ENCODE peak calls at places on chromosomes 1 and 21, in six cellular contexts. P, M, A, Y, F and X are unnamed samples.

GRCh38 chr1:9369964-9370788 is 77.5 kb downstream of the SPSB1 start:
- DNase-seq in P (no peak), F (no peak), Y (no peak), A (no peak), M (no peak), X (no peak)

GRCh38 chr1:50189369-50189768 is 80.6 kb downstream of the ELAVL4 start:
- DNase-seq in Y (no peak), A (no peak), M (no peak), P (no peak), F (no peak), X (no peak)

GRCh38 chr21:15289896-15290841 is 225.4 kb upstream of the NRIP1 start:
- DNase-seq in P (no peak), Y (peak), F (no peak), A (peak), M (peak), X (no peak)

GRCh38 chr1:212814989-212815388 is 23.3 kb downstream of the TATDN3 start:
- DNase-seq in Y (no peak), M (no peak), F (no peak), A (peak), P (no peak), X (peak)

GRCh38 chr1:62530516-62531154 is 66.7 kb upstream of the ANGPTL3 start:
- DNase-seq in F (peak), P (peak), Y (peak), A (peak), M (peak), X (peak)

GRCh38 chr1:215544566-215544965 is 22.5 kb upstream of the KCTD3 start:
- DNase-seq in F (no peak), P (no peak), Y (no peak), A (no peak), M (no peak), X (no peak)

GRCh38 chr1:66981679-66982078 is 56.9 kb downstream of the MIER1 start:
- DNase-seq in F (no peak), A (no peak), Y (no peak), P (no peak), M (no peak), X (no peak)

GRCh38 chr1:110508038-110508437 is 10.9 kb downstream of the KCNA10 start:
- DNase-seq in M (peak), P (no peak), A (no peak), F (no peak), Y (no peak), X (no peak)

GRCh38 chr1:41861509-41862410 is 57.0 kb downstream of the HIVEP3 start:
- DNase-seq in P (no peak), M (no peak), F (no peak), A (no peak), Y (no peak), X (no peak)

GRCh38 chr1:29383972-29384371 is 147.7 kb downstream of the PTPRU start:
- DNase-seq in F (no peak), A (no peak), P (no peak), M (no peak), Y (no peak), X (peak)

GRCh38 chr1:152451254-152451653 is 37.2 kb upstream of the CRNN start:
- DNase-seq in M (no peak), P (no peak), A (peak), F (no peak), Y (no peak), X (no peak)

GRCh38 chr1:169018751-169019150 is 87.7 kb upstream of the ATP1B1 start:
- DNase-seq in A (no peak), F (no peak), P (no peak), M (no peak), Y (no peak), X (no peak)
- TF ChIP-seq JUN in A (no peak), F (no peak), P (no peak), M (no peak), Y (no peak), X (no peak)

GRCh38 chr1:200051620-200052019 is 24.1 kb downstream of the NR5A2 start:
- DNase-seq in A (no peak), F (no peak), M (no peak), P (no peak), Y (no peak), X (no peak)

GRCh38 chr1:200048244-200048643 is 20.7 kb downstream of the NR5A2 start:
- DNase-seq in P (no peak), F (peak), M (peak), Y (no peak), A (no peak), X (no peak)

GRCh38 chr1:200053091-200053490 is 25.6 kb downstream of the NR5A2 start:
- DNase-seq in P (no peak), M (no peak), Y (no peak), A (no peak), F (no peak), X (no peak)

GRCh38 chr1:200058341-200058740 is 30.8 kb downstream of the NR5A2 start:
- DNase-seq in Y (no peak), F (no peak), P (no peak), A (no peak), M (no peak), X (no peak)

GRCh38 chr1:200053639-200054038 is 26.1 kb downstream of the NR5A2 start:
- DNase-seq in M (no peak), Y (no peak), F (no peak), A (no peak), P (no peak), X (no peak)
- TF ChIP-seq CTCF in M (no peak), Y (no peak), F (no peak), A (no peak), P (no peak), X (no peak)

GRCh38 chr1:169064103-169064502 is 42.4 kb upstream of the ATP1B1 start:
- DNase-seq in M (no peak), Y (no peak), A (no peak), F (no peak), P (no peak), X (no peak)

GRCh38 chr1:169059391-169059790 is 47.1 kb upstream of the ATP1B1 start:
- DNase-seq in F (no peak), Y (no peak), P (no peak), A (no peak), M (no peak), X (no peak)

GRCh38 chr1:169060906-169061683 is 45.4 kb upstream of the ATP1B1 start:
- DNase-seq in A (no peak), P (no peak), M (no peak), Y (no peak), F (no peak), X (peak)

GRCh38 chr1:169062152-169062551 is 44.3 kb upstream of the ATP1B1 start:
- DNase-seq in A (no peak), M (no peak), F (no peak), P (no peak), Y (no peak), X (no peak)

DNA sequence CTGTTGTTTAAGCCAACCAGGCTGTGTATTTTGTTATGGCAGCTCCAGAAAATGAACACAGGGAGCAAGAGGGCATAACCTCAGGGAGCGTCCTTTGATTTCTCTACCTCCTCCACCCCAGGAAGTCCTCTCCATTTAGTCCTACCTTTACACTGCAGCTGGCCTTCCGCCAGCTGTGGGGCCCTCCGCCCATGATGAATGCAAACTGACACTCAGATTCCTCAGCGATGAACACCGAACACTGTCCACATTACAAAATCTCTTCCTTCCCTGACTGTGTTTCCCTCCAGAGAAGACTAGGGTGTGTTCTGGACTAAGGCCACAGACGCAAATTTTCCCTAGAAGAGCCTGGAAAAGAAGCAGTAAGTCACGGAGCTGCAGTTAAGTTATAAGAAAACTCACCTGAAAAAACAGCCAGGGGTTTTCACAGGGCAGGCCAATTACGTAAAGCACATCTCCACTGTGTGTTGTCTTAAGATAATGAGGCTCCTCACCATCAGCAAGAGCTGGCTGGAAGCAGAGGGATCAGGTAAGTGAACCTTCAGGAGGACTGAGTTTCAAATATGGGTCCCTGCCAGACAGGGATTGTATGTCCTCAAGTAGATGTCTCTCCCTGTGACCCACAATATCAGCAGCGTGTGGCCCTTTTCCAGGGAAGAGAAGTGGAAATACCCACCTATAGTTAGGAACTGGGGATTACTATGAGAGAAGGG is 46.3 kb upstream of the ATP1B1 start:
- DNase-seq in M (no peak), P (peak), Y (no peak), F (no peak), A (peak), X (no peak)
- TF ChIP-seq JUN in M (no peak), P (peak), Y (no peak), F (no peak), A (no peak), X (no peak)

GRCh38 chr1:115726570-115726969 is 41.9 kb downstream of the CASQ2 start:
- DNase-seq in A (no peak), M (no peak), Y (no peak), P (no peak), F (no peak), X (no peak)
- TF ChIP-seq CTCF in A (no peak), M (no peak), Y (no peak), P (no peak), F (no peak), X (no peak)

GRCh38 chr1:223223091-223223995 is 80.3 kb upstream of the TLR5 start:
- DNase-seq in P (no peak), M (no peak), F (no peak), A (no peak), Y (no peak), X (no peak)

GRCh38 chr1:223226271-223226670 is 83.2 kb upstream of the TLR5 start:
- DNase-seq in A (no peak), M (no peak), Y (no peak), F (no peak), P (no peak), X (no peak)

GRCh38 chr1:223225061-223225460 is 82.0 kb upstream of the TLR5 start:
- DNase-seq in A (no peak), M (no peak), F (no peak), Y (no peak), P (no peak), X (no peak)

GRCh38 chr1:223225481-223225880 is 82.4 kb upstream of the TLR5 start:
- DNase-seq in M (no peak), P (no peak), F (no peak), A (no peak), Y (no peak), X (no peak)

GRCh38 chr1:223224465-223224864 is 81.4 kb upstream of the TLR5 start:
- DNase-seq in Y (no peak), F (no peak), A (no peak), P (no peak), M (peak), X (no peak)
- TF ChIP-seq JUN in Y (no peak), F (no peak), A (no peak), P (no peak), M (no peak), X (no peak)

GRCh38 chr1:206469933-206470691 is at the start of gene IKBKE:
- DNase-seq in F (no peak), Y (no peak), P (peak), M (peak), A (peak), X (peak)
- TF ChIP-seq CTCF in F (no peak), Y (peak), P (no peak), M (no peak), A (peak), X (peak)

DNA sequence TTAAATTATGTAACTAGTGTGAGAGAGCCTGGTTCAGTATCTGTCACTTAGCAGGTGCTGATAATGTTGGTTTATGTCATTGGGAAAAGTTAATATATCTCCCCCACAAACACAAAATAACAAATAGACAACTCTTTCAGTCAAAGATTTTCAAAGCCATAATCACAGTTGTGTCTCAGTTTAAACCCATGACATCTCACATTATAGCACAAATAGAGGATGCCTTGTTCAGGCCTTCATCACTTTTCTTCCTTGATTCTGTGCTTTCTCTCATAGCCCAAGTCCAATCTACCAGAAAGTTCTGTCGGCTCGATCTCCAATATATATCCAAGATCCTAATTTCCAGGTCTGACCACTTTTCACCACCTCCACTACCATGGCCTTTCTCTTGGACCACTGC is 6.2 kb upstream of the EPS15 start:
- DNase-seq in F (no peak), P (no peak), M (no peak), A (no peak), Y (no peak), X (no peak)
- TF ChIP-seq JUN in F (no peak), P (no peak), M (no peak), A (no peak), Y (no peak), X (no peak)

GRCh38 chr1:47627016-47627415 is 189.2 kb downstream of the FOXD2 start:
- DNase-seq in A (no peak), F (no peak), Y (no peak), P (no peak), M (peak), X (no peak)
- TF ChIP-seq CTCF in A (no peak), F (peak), Y (no peak), P (no peak), M (no peak), X (no peak)

GRCh38 chr1:179230251-179230650 is 774 bp upstream of the ABL2 start:
- DNase-seq in M (no peak), P (no peak), F (no peak), A (no peak), Y (peak), X (peak)
- TF ChIP-seq JUN in M (no peak), P (no peak), F (no peak), A (no peak), Y (no peak), X (no peak)

GRCh38 chr1:116881879-116882520 is 27.7 kb upstream of the PTGFRN start:
- DNase-seq in P (no peak), A (peak), Y (peak), F (no peak), M (peak), X (peak)

GRCh38 chr1:116880952-116881351 is 28.8 kb upstream of the PTGFRN start:
- DNase-seq in P (no peak), A (no peak), M (no peak), Y (no peak), F (no peak), X (no peak)

GRCh38 chr1:116877369-116877768 is 32.3 kb upstream of the PTGFRN start:
- DNase-seq in Y (no peak), A (no peak), M (no peak), F (no peak), P (no peak), X (peak)

GRCh38 chr1:116879478-116880133 is 30.1 kb upstream of the PTGFRN start:
- DNase-seq in Y (no peak), P (no peak), M (no peak), A (no peak), F (no peak), X (no peak)

DNA sequence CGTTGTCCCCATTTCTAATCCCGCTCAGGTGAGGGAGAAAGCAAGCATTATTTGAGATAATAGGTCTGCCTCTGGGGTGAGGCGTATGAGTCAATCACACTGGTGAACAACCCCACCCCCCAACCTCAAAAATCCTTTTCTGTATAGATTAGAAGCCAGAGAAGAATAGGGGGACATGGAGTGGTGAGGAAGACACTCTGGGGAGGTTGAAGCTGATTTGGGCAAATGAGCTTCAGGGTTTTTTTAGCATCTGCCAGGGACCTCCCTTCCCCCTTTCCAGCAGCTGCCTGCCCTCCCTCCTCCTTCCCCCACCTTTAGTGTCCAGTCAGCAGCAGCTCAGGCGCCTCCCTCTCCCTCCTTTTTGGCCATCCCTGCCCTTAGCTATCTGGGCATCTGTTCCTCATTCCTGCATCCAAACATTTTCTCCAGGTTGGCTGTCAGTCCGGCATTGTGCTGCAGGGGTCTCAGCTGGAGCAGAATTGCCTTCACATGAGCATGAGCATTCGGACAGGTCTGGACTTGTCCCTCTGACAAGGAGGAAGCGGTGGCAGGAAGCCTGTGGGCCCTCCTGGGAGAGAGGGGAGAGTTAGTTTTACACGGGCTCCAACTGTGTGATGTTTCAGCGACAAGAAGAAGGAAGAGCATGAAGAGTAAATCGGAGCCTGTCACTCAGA is 30.8 kb upstream of the PTGFRN start:
- DNase-seq in Y (peak), A (no peak), M (peak), F (no peak), P (no peak), X (peak)
- TF ChIP-seq CTCF in Y (no peak), A (no peak), M (no peak), F (peak), P (no peak), X (no peak)